ENCODE peak calls at places on chromosomes 16 and 17, in ten cellular contexts. X, B, V, R, E, S, N, L, P and Y are unnamed samples.

GRCh38 chr16:54939537-54940278 is 9.0 kb downstream of the IRX5 start:
- DNase-seq in X (no peak), B (no peak), V (no peak), R (peak), E (no peak), S (no peak), N (no peak), L (no peak), P (no peak), Y (no peak)

GRCh38 chr17:9676084-9676483 is 30.8 kb downstream of the USP43 start:
- DNase-seq in X (no peak), B (no peak), V (no peak), R (no peak), E (no peak), S (no peak), N (peak), L (no peak), P (no peak), Y (no peak)

GRCh38 chr16:23110257-23110899 is 38.9 kb downstream of the USP31 start:
- DNase-seq in X (no peak), B (no peak), V (no peak), R (no peak), E (no peak), S (no peak), N (peak), L (no peak), P (no peak), Y (no peak)

GRCh38 chr17:48055531-48056245 is 7.5 kb downstream of the NFE2L1 start:
- DNase-seq in X (no peak), B (no peak), V (no peak), R (peak), E (peak), S (no peak), N (no peak), L (no peak), P (no peak), Y (no peak)

GRCh38 chr16:66910175-66910940 is 8.3 kb downstream of the CDH16 start:
- DNase-seq in X (no peak), B (no peak), V (no peak), R (no peak), E (no peak), S (no peak), N (no peak), L (no peak), P (no peak), Y (no peak)

GRCh38 chr17:13544755-13545154 is 57.0 kb downstream of the HS3ST3A1 start:
- DNase-seq in X (no peak), B (no peak), V (no peak), R (no peak), E (no peak), S (no peak), N (no peak), L (no peak), P (no peak), Y (no peak)

GRCh38 chr16:50193594-50193993 is 40.5 kb downstream of the TENT4B start:
- DNase-seq in X (no peak), B (no peak), V (no peak), R (no peak), E (no peak), S (no peak), N (no peak), L (no peak), P (no peak), Y (no peak)

GRCh38 chr16:11612110-11612981 is 25.6 kb upstream of the LITAF start:
- DNase-seq in X (no peak), B (no peak), V (peak), R (peak), E (no peak), S (no peak), N (no peak), L (peak), P (no peak), Y (no peak)

GRCh38 chr16:29675811-29676643 is 3.0 kb upstream of the QPRT start:
- DNase-seq in X (no peak), B (peak), V (no peak), R (no peak), E (no peak), S (no peak), N (peak), L (no peak), P (no peak), Y (no peak)

GRCh38 chr17:2043785-2044184 is 2.0 kb downstream of the OVCA2 start:
- DNase-seq in X (no peak), B (no peak), V (no peak), R (no peak), E (peak), S (no peak), N (peak), L (no peak), P (no peak), Y (no peak)

GRCh38 chr16:30407794-30408534 is 558 bp downstream of the ZNF771 start:
- DNase-seq in X (peak), B (no peak), V (no peak), R (no peak), E (no peak), S (no peak), N (no peak), L (no peak), P (no peak), Y (no peak)

GRCh38 chr17:73389411-73389810 is 77.6 kb upstream of the CDC42EP4 start:
- DNase-seq in X (no peak), B (no peak), V (no peak), R (no peak), E (no peak), S (no peak), N (no peak), L (no peak), P (no peak), Y (no peak)

DNA sequence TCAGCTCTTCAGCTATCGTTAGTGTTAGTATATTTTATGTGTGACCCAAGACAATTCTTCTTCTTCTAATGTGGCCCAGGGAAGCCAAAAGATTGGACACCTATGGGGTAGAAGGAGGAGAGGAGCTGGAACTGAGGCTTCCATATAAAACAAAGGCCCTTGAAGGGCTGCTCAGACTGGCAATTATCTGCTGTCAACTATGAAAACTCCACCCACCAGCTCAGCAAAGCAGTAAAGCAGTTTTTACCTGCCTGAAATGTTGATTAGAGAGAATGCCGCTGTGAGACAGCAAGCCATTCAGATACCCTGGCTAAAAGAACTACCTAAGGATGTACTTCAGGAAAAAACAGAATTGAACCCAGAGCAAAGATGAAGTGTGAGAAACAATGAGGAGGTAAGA is 45.9 kb upstream of the GNAO1 start:
- DNase-seq in X (no peak), B (no peak), V (no peak), R (peak), E (no peak), S (no peak), N (no peak), L (no peak), P (no peak), Y (no peak)
- TF ChIP-seq CTCF in X (no peak), B (no peak), V (no peak), R (no peak), E (no peak), S (no peak), N (no peak), L (no peak), P (no peak), Y (no peak)

GRCh38 chr17:81702934-81703746 is at the start of gene MRPL12:
- DNase-seq in X (peak), B (peak), V (peak), R (peak), E (peak), S (peak), N (peak), L (peak), P (peak), Y (peak)
- TF ChIP-seq CTCF in X (peak), B (peak), V (no peak), R (peak), E (peak), S (peak), N (no peak), L (peak), P (peak), Y (peak)

GRCh38 chr17:74646231-74646630 is 22.7 kb upstream of the CD300E start:
- DNase-seq in X (no peak), B (no peak), V (no peak), R (no peak), E (no peak), S (no peak), N (peak), L (no peak), P (no peak), Y (no peak)
- TF ChIP-seq CTCF in X (peak), B (peak), V (no peak), R (no peak), E (no peak), S (peak), N (peak), L (no peak), P (peak), Y (peak)

GRCh38 chr16:87490091-87490798 is 2.6 kb downstream of the ZCCHC14 start:
- DNase-seq in X (no peak), B (no peak), V (no peak), R (no peak), E (no peak), S (no peak), N (no peak), L (no peak), P (no peak), Y (no peak)

GRCh38 chr16:87484487-87485331 is 8.1 kb downstream of the ZCCHC14 start:
- DNase-seq in X (no peak), B (no peak), V (no peak), R (no peak), E (no peak), S (no peak), N (no peak), L (no peak), P (no peak), Y (no peak)

GRCh38 chr16:87486282-87486681 is 6.5 kb downstream of the ZCCHC14 start:
- DNase-seq in X (no peak), B (no peak), V (no peak), R (no peak), E (no peak), S (no peak), N (no peak), L (no peak), P (no peak), Y (no peak)

GRCh38 chr16:87489434-87490045 is 3.3 kb downstream of the ZCCHC14 start:
- DNase-seq in X (no peak), B (no peak), V (no peak), R (no peak), E (no peak), S (no peak), N (no peak), L (no peak), P (no peak), Y (no peak)

DNA sequence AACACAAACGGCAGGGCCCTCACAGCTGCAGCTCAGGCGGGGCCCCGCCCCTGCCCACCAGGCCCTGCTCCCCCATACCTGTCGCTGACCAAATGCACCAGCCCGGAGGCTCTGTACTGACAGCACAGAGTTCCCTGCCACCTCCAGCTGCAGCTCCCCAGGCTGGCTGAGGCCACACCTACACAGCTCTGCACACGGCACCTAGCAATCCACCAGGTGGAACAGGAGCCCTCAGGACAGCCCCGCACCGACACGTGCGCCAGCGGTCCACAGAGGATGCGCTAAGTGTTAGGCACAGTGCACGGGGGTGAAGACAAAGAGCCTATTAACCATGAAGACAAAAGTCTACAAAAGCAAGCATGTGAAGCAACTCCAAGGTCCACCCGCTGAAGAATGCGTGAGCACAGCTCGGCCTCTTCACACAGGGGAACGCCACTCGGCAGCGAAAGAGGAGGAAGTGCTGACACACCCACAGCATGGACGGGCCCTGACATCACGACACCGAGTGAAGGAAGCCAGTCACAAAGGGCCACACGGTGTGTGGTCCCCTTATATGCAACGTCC is 5.4 kb downstream of the ZCCHC14 start:
- DNase-seq in X (peak), B (peak), V (peak), R (peak), E (no peak), S (peak), N (no peak), L (peak), P (no peak), Y (no peak)
- TF ChIP-seq CTCF in X (no peak), B (no peak), V (no peak), R (no peak), E (no peak), S (no peak), N (no peak), L (no peak), P (no peak), Y (no peak)

GRCh38 chr17:75289832-75290337 is 652 bp upstream of the SLC25A19 start:
- DNase-seq in X (peak), B (peak), V (peak), R (no peak), E (peak), S (peak), N (peak), L (peak), P (peak), Y (no peak)
- TF ChIP-seq CTCF in X (peak), B (peak), V (peak), R (no peak), E (no peak), S (no peak), N (peak), L (peak), P (peak), Y (peak)